ENCODE peak calls at places on chromosomes 7 and 10, in seven cellular contexts. A is HCEC 1CT; R is amygdala; U is K562; D is NCI-H524; L is effector CD4-positive, alpha-beta T cell; K is stimulated activated CD4-positive, alpha-beta T cell treated with anti-CD3 and anti-CD28 coated beads, Interleukin-4, amount 100 ng/mL, for 4 hours. E is an unnamed sample.

GRCh38 chr7:95527033-95527775 is 41.5 kb downstream of the ASB4 start:
- DNase-seq in L (no peak), A (peak; percentile 40), D (peak; percentile 33), R (no peak), U (peak; percentile 72), K (no peak), E (no peak)

GRCh38 chr7:98802781-98803110 is 67.1 kb downstream of the TMEM130 start:
- DNase-seq in R (no peak), K (no peak), U (no peak), A (no peak), L (no peak), D (no peak), E (no peak)

GRCh38 chr7:2560175-2560695 is 1.5 kb downstream of the IQCE start:
- DNase-seq in R (no peak), A (peak; percentile 9), K (no peak), D (no peak), L (no peak), U (no peak), E (no peak)

GRCh38 chr10:100728928-100729876 is 16.2 kb upstream of the PAX2 start:
- DNase-seq in D (no peak), L (no peak), K (no peak), A (peak; percentile 23), R (no peak), U (peak; percentile 49), E (no peak)

GRCh38 chr7:44140341-44140740 is 791 bp downstream of the MYL7 start:
- DNase-seq in U (no peak), K (no peak), A (no peak), R (no peak), D (no peak), L (no peak), E (no peak)

GRCh38 chr7:22173884-22174573 is 182.9 kb downstream of the RAPGEF5 start:
- DNase-seq in R (no peak), K (peak; percentile 5), L (no peak), A (peak; percentile 3), U (peak; percentile 17), D (no peak), E (no peak)

GRCh38 chr7:39942883-39943282 is 7.2 kb upstream of the CDK13 start:
- DNase-seq in U (no peak), K (no peak), A (no peak), D (no peak), L (no peak), R (no peak), E (no peak)

GRCh38 chr7:32336726-32337125 is 153.5 kb downstream of the LSM5 start:
- DNase-seq in U (no peak), D (no peak), L (no peak), R (no peak), K (no peak), A (peak; percentile 39), E (no peak)

GRCh38 chr10:113279262-113279661 is 273.6 kb upstream of the HABP2 start:
- DNase-seq in R (no peak), K (no peak), A (no peak), L (no peak), D (no peak), U (no peak), E (no peak)

GRCh38 chr7:927031-927671 is 27.3 kb downstream of the ADAP1 start:
- DNase-seq in L (no peak), D (no peak), K (peak; percentile 0), A (no peak), R (no peak), U (no peak), E (no peak)

GRCh38 chr10:22649390-22649841 is 65.0 kb downstream of the PIP4K2A start:
- DNase-seq in A (no peak), L (no peak), U (no peak), K (peak; percentile 36), D (no peak), R (no peak), E (no peak)

GRCh38 chr7:116356979-116357378 is 142.6 kb upstream of the CAV2 start:
- DNase-seq in D (no peak), K (no peak), R (no peak), L (no peak), U (no peak), A (no peak), E (no peak)

GRCh38 chr10:102422586-102423129 is 2.0 kb downstream of the FBXL15 start:
- DNase-seq in U (peak; percentile 64), R (peak; percentile 19), D (no peak), L (no peak), K (peak; percentile 41), A (peak; percentile 76), E (no peak)

GRCh38 chr7:15199482-15199881 is 296.9 kb upstream of the DGKB start:
- DNase-seq in A (peak; percentile 15), R (no peak), K (no peak), D (no peak), U (no peak), L (no peak), E (no peak)

GRCh38 chr7:1586827-1587705 is 17.2 kb upstream of the PSMG3 start:
- DNase-seq in A (no peak), U (no peak), D (no peak), K (no peak), L (no peak), R (no peak), E (no peak)

GRCh38 chr10:17134737-17135260 is 5.2 kb upstream of the CUBN start:
- DNase-seq in U (no peak), L (no peak), K (no peak), A (no peak), D (no peak), R (no peak), E (no peak)

GRCh38 chr7:2729043-2729892 is 41.3 kb downstream of the AMZ1 start:
- DNase-seq in R (no peak), U (no peak), D (no peak), K (no peak), A (no peak), L (no peak), E (no peak)

GRCh38 chr7:149707448-149707886 is 65.9 kb downstream of the ZNF467 start:
- DNase-seq in L (no peak), R (no peak), K (no peak), D (peak; percentile 27), U (no peak), A (no peak), E (no peak)

GRCh38 chr10:79409038-79410035 is 36.1 kb downstream of the ZCCHC24 start:
- DNase-seq in D (no peak), L (no peak), R (peak; percentile 67), K (no peak), U (no peak), A (no peak), E (no peak)

GRCh38 chr7:65827366-65827765 is 45.5 kb upstream of the VKORC1L1 start:
- DNase-seq in U (no peak), R (no peak), L (no peak), A (peak; percentile 72), K (no peak), D (no peak), E (no peak)

GRCh38 chr10:79159785-79160184 is 91.0 kb downstream of the ZMIZ1 start:
- DNase-seq in A (no peak), R (no peak), U (no peak), D (no peak), L (no peak), K (no peak), E (no peak)

GRCh38 chr7:2060701-2061100 is 172.0 kb downstream of the MAD1L1 start:
- DNase-seq in K (no peak), A (no peak), R (no peak), L (no peak), D (no peak), U (no peak), E (no peak)

GRCh38 chr7:33062023-33062781 is at the start of gene NT5C3A:
- DNase-seq in D (peak; percentile 39), K (peak; percentile 6), U (peak; percentile 58), A (peak; percentile 16), R (no peak), L (no peak), E (no peak)

GRCh38 chr10:72954596-72955569 is at the start of gene PLA2G12B:
- DNase-seq in R (no peak), L (no peak), A (no peak), U (no peak), D (peak; percentile 87), K (no peak), E (no peak)

E was measured in T-helper 22 cell.